ENCODE peak calls at places on chromosomes 7 and 10, in ten cellular contexts. X is neural progenitor cell; M is suprapubic skin; O is CD8-positive, alpha-beta T cell; L is lower lobe of right lung; D is endothelial cell of umbilical vein; Q is H9; J is prostate gland; Y is uterus; K is psoas muscle. U is an unnamed sample. For H3K9me3 and H3K4me1, the result is how much of the 10 kb centered on the place peaks cover.

GRCh38 chr10:82982110-82982608 is 1107.2 kb downstream of the NRG3 start:
- DNase-seq in X (no peak), M (no peak), O (no peak), L (no peak), D (peak), Q (no peak), J (no peak), Y (no peak), K (no peak), U (no peak)

GRCh38 chr7:40972426-40972825 is 730.5 kb downstream of the INHBA start:
- DNase-seq in X (no peak), M (no peak), O (no peak), L (no peak), D (no peak), Q (no peak), J (no peak), Y (no peak), K (no peak), U (no peak)

GRCh38 chr10:115958043-115958442 is 315.0 kb downstream of the GFRA1 start:
- DNase-seq in X (no peak), M (no peak), O (no peak), L (no peak), D (no peak), Q (no peak), J (no peak), Y (no peak), K (no peak), U (no peak)

GRCh38 chr7:149875396-149875795 is 1.6 kb downstream of the ATP6V0E2 start:
- DNase-seq in X (no peak), M (no peak), O (no peak), L (no peak), D (no peak), Q (peak), J (peak), Y (no peak), K (no peak), U (no peak)

GRCh38 chr10:113788604-113789083 is 37.2 kb downstream of the PLEKHS1 start:
- DNase-seq in X (no peak), M (no peak), O (no peak), L (no peak), D (peak), Q (no peak), J (peak), Y (peak), K (peak), U (no peak)

GRCh38 chr10:31490858-31491504 is 172.0 kb downstream of the ZEB1 start:
- DNase-seq in X (peak), M (no peak), O (no peak), L (no peak), D (peak), Q (peak), J (no peak), Y (no peak), K (no peak), U (no peak)

GRCh38 chr10:97684866-97685394 is 2.1 kb downstream of the AVPI1 start:
- DNase-seq in X (no peak), M (no peak), O (no peak), L (no peak), D (no peak), Q (no peak), J (no peak), Y (no peak), K (no peak), U (no peak)

GRCh38 chr10:110421512-110422138 is 76.1 kb upstream of the DUSP5 start:
- DNase-seq in X (no peak), M (no peak), O (no peak), L (no peak), D (no peak), Q (no peak), J (no peak), Y (no peak), K (no peak), U (no peak)

GRCh38 chr7:121800916-121801675 is 71.9 kb upstream of the PTPRZ1 start:
- DNase-seq in X (no peak), M (no peak), O (no peak), L (no peak), D (no peak), Q (no peak), J (no peak), Y (no peak), K (no peak), U (no peak)

GRCh38 chr7:51647931-51648351 is 331.3 kb upstream of the COBL start:
- DNase-seq in X (peak), M (no peak), O (no peak), L (no peak), D (no peak), Q (no peak), J (peak), Y (no peak), K (no peak), U (peak)

GRCh38 chr7:76394962-76395361 is 14.5 kb downstream of the SSC4D start:
- DNase-seq in X (no peak), M (peak), O (no peak), L (no peak), D (no peak), Q (no peak), J (no peak), Y (no peak), K (no peak), U (no peak)

GRCh38 chr10:88932539-88933256 is 19.9 kb downstream of the ACTA2 start:
- DNase-seq in X (peak), M (no peak), O (no peak), L (no peak), D (peak), Q (peak), J (peak), Y (peak), K (peak), U (peak)

GRCh38 chr7:141477866-141478265 is 73.3 kb upstream of the AGK start:
- DNase-seq in X (no peak), M (no peak), O (no peak), L (no peak), D (no peak), Q (no peak), J (no peak), Y (no peak), K (peak), U (no peak)

GRCh38 chr10:30705086-30705624 is 75.6 kb upstream of the LYZL2 start:
- DNase-seq in X (no peak), M (no peak), O (peak), L (no peak), D (no peak), Q (no peak), J (no peak), Y (no peak), K (no peak), U (no peak)

GRCh38 chr10:102658802-102659201 is 14.5 kb downstream of the TRIM8 start:
- DNase-seq in X (no peak), M (no peak), O (no peak), L (peak), D (no peak), Q (no peak), J (no peak), Y (no peak), K (no peak), U (no peak)

GRCh38 chr10:98363188-98363587 is 51.8 kb downstream of the PYROXD2 start:
- DNase-seq in X (no peak), M (no peak), O (no peak), L (no peak), D (no peak), Q (no peak), J (peak), Y (no peak), K (no peak), U (peak)

GRCh38 chr7:14446829-14447228 is 455.7 kb downstream of the DGKB start:
- DNase-seq in X (no peak), M (no peak), O (peak), L (no peak), D (no peak), Q (peak), J (no peak), Y (no peak), K (no peak), U (no peak)

GRCh38 chr7:142915315-142915714 is 18.2 kb downstream of the TRPV5 start:
- DNase-seq in X (no peak), M (no peak), O (no peak), L (no peak), D (no peak), Q (no peak), J (no peak), Y (no peak), K (no peak), U (no peak)

GRCh38 chr7:12174931-12175330 is 36.2 kb upstream of the TMEM106B start:
- DNase-seq in X (no peak), M (no peak), O (no peak), L (no peak), D (no peak), Q (no peak), J (no peak), Y (no peak), K (no peak), U (no peak)

GRCh38 chr10:44725404-44725803 is 185.7 kb upstream of the TMEM72 start:
- DNase-seq in X (no peak), M (no peak), O (no peak), L (no peak), D (no peak), Q (no peak), J (no peak), Y (no peak), K (no peak), U (no peak)

GRCh38 chr10:86170255-86171153 is 196.1 kb downstream of the GRID1 start:
- DNase-seq in X (no peak), M (no peak), O (no peak), L (no peak), D (no peak), Q (no peak), J (no peak), Y (no peak), K (no peak), U (no peak)

GRCh38 chr7:816751-817671 is 15.3 kb upstream of the SUN1 start:
- DNase-seq in X (peak), M (no peak), O (peak), L (peak), D (peak), Q (no peak), J (no peak), Y (no peak), K (no peak), U (no peak)

DNA sequence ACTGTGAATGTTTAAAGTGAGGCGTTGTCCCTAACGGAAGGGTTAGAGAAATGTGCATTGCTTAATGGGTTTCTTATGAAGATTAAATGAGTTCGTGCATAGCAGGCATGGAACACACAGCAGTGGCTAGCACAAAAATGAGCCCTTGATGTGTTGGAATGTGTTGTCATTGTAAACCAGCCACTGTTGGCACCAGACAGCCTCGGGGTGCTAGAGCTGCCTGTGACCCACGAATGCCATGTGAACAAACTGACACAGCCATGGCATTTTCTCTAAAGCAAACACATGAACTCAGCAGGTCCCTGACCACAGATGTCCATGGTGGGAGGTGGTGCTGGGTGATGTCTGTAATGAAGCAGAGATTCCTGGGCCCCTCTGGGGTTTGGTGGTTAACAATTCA is 111.1 kb upstream of the DPP6 start:
- DNase-seq in X (no peak), M (no peak), O (no peak), L (no peak), D (no peak), Q (no peak), J (no peak), Y (no peak), K (no peak), U (no peak)
- H3K9me3 ChIP-seq in X (under half), M (under half), O (under half), L (under half), D (under half), Q (under half), J (under half), Y (under half), K (under half), U (under half)

GRCh38 chr10:68155615-68156205 is 46.4 kb downstream of the MYPN start:
- DNase-seq in X (no peak), M (no peak), O (no peak), L (no peak), D (no peak), Q (no peak), J (no peak), Y (no peak), K (no peak), U (no peak)

GRCh38 chr10:68154211-68154497 is 44.9 kb downstream of the MYPN start:
- DNase-seq in X (peak), M (no peak), O (no peak), L (no peak), D (no peak), Q (peak), J (no peak), Y (peak), K (peak), U (no peak)

GRCh38 chr10:68156373-68157185 is 47.3 kb downstream of the MYPN start:
- DNase-seq in X (peak), M (no peak), O (peak), L (no peak), D (peak), Q (peak), J (peak), Y (peak), K (no peak), U (peak)

GRCh38 chr10:68153473-68154210 is 44.4 kb downstream of the MYPN start:
- DNase-seq in X (no peak), M (no peak), O (no peak), L (no peak), D (peak), Q (peak), J (no peak), Y (no peak), K (no peak), U (peak)

GRCh38 chr10:68151453-68151852 is 42.2 kb downstream of the MYPN start:
- DNase-seq in X (no peak), M (no peak), O (no peak), L (no peak), D (no peak), Q (no peak), J (no peak), Y (no peak), K (no peak), U (no peak)
- H3K4me1 ChIP-seq in X (under half), M (under half), O (under half), L (under half), D (under half), Q (under half), J (under half), Y (under half), K (half or more), U (under half)

GRCh38 chr10:122564980-122565379 is 4.4 kb downstream of the DMBT1 start:
- DNase-seq in X (no peak), M (no peak), O (no peak), L (no peak), D (no peak), Q (no peak), J (no peak), Y (no peak), K (no peak), U (no peak)

GRCh38 chr10:122566632-122567031 is 6.1 kb downstream of the DMBT1 start:
- DNase-seq in X (no peak), M (no peak), O (no peak), L (no peak), D (no peak), Q (no peak), J (no peak), Y (no peak), K (no peak), U (no peak)

GRCh38 chr10:122568551-122568950 is 8.0 kb downstream of the DMBT1 start:
- DNase-seq in X (no peak), M (no peak), O (no peak), L (no peak), D (no peak), Q (no peak), J (no peak), Y (no peak), K (no peak), U (no peak)

GRCh38 chr10:122565766-122566206 is 5.2 kb downstream of the DMBT1 start:
- DNase-seq in X (peak), M (peak), O (peak), L (peak), D (peak), Q (peak), J (peak), Y (peak), K (peak), U (peak)

GRCh38 chr10:122567056-122567660 is 6.6 kb downstream of the DMBT1 start:
- DNase-seq in X (peak), M (no peak), O (peak), L (no peak), D (peak), Q (peak), J (no peak), Y (no peak), K (no peak), U (peak)
- TF ChIP-seq CTCF in X (peak), M (peak), O (peak), L (peak), D (peak), Q (peak), J (peak), Y (no peak), K (peak), U (peak)

DNA sequence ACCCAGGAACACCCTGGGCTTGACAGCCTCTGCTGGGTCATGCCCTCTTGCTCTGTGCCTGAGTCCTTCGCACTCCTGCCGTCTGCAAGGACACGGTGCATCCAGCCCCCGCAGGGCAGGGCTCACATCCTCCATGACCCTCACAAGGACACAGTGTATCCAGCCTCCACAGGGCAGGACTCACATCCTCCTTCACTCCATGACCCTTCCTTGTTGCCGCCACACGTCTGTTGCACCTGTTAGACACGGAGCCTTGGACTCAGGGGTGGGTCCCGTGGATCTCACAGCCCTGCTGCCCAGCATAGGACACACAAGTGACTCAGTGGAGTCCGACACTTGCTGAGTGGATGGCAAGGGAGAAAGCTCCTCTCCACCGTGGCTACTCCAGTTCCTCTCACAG is 500.8 kb downstream of the DNAJB6 start:
- DNase-seq in X (no peak), M (no peak), O (no peak), L (no peak), D (no peak), Q (no peak), J (no peak), Y (no peak), K (no peak), U (no peak)
- H3K9me3 ChIP-seq in X (under half), M (under half), O (under half), L (under half), D (under half), Q (under half), J (under half), Y (under half), K (under half), U (under half)

DNA sequence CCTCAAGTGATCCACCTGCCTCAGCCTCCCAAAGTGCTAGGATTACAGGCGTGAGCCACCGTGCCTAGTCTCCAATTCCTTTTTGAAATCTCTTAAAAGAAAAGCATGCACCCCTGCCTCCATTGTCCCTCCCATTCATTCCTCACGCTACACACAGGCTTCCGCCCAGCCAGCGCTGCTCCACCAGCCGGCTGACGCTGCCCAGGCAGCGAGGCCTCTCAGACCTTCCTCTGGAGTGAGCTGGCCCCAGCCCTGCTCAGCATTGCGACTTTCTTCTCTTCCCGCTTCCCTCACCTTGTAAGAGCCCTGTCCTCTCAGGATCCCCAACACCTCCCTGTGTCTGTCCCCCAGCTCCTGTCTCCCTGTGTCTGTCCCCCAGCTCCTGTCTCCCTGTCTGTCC is 23.6 kb downstream of the RGS10 start:
- DNase-seq in X (peak), M (no peak), O (no peak), L (no peak), D (no peak), Q (no peak), J (no peak), Y (no peak), K (no peak), U (no peak)
- H3K4me1 ChIP-seq in X (under half), M (under half), O (half or more), L (under half), D (under half), Q (under half), J (under half), Y (under half), K (under half), U (under half)

DNA sequence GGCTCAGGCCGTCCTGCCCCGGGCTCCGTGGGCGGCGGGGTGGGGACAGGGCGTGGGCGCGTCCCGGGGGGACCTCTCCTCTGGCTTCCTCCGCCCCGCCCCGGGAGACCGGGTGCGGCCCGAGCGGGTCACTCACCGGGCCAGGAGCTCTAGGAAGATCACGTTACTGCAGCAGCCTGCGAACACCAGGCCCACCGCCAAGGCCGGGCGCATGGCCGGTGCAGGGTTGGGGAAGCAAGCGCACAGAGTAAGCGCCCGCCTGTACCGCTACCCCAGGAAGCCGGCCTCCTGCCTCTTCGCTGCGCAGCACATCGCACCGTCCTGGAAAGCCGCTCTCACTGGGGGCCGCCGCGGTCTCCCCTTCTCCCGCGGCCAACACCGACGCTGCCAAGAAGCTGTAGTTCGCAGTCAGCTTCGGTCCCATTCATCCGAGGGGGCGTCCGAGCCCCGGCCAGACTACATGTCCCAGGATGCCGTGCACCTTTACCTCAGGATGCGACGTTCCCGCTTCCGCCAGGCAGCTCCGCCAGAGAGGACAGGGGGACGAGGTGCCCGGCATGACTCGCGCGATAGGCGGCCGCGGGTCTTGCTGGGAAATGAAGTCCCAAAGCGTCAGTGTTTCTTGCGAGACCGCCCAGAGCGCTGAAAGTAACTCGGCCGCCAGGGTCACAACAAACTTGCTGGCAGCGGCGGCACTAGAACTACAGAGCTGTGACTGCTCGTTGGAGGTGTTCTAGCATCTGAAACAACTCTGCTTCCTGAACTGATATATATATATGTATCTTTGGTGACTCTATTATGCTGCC is at the start of gene SLC35B4:
- DNase-seq in X (peak), M (peak), O (peak), L (peak), D (peak), Q (peak), J (peak), Y (peak), K (peak), U (peak)
- TF ChIP-seq CTCF in X (peak), M (peak), O (peak), L (peak), D (no peak), Q (peak), J (peak), Y (peak), K (peak), U (no peak)

GRCh38 chr7:63376873-63377272 is 621.8 kb upstream of the ZNF722 start:
- DNase-seq in X (no peak), M (no peak), O (no peak), L (no peak), D (no peak), Q (no peak), J (no peak), Y (no peak), K (no peak), U (no peak)
- H3K9me3 ChIP-seq in X (under half), M (under half), O (under half), L (under half), D (under half), Q (half or more), J (under half), Y (under half), K (under half), U (under half)

GRCh38 chr10:17058093-17058492 is 71.5 kb downstream of the CUBN start:
- DNase-seq in X (no peak), M (no peak), O (no peak), L (no peak), D (no peak), Q (no peak), J (no peak), Y (no peak), K (no peak), U (no peak)
- H3K4me1 ChIP-seq in X (under half), M (under half), O (under half), L (under half), D (under half), Q (under half), J (under half), Y (under half), K (under half), U (under half)

GRCh38 chr10:50417486-50417905 is 166.2 kb upstream of the ASAH2 start:
- DNase-seq in X (no peak), M (no peak), O (no peak), L (no peak), D (peak), Q (no peak), J (no peak), Y (no peak), K (no peak), U (no peak)

GRCh38 chr10:50419756-50420155 is 168.4 kb upstream of the ASAH2 start:
- DNase-seq in X (no peak), M (no peak), O (no peak), L (no peak), D (no peak), Q (no peak), J (no peak), Y (no peak), K (no peak), U (no peak)

GRCh38 chr10:50416885-50417284 is 165.6 kb upstream of the ASAH2 start:
- DNase-seq in X (no peak), M (no peak), O (no peak), L (no peak), D (no peak), Q (no peak), J (no peak), Y (no peak), K (no peak), U (no peak)

GRCh38 chr10:50419091-50419490 is 167.8 kb upstream of the ASAH2 start:
- DNase-seq in X (no peak), M (no peak), O (no peak), L (no peak), D (no peak), Q (no peak), J (no peak), Y (no peak), K (no peak), U (no peak)

GRCh38 chr10:50417906-50418697 is 166.8 kb upstream of the ASAH2 start:
- DNase-seq in X (peak), M (peak), O (peak), L (peak), D (peak), Q (peak), J (peak), Y (peak), K (peak), U (peak)
- TF ChIP-seq CTCF in X (peak), M (no peak), O (no peak), L (peak), D (no peak), Q (peak), J (no peak), Y (no peak), K (peak), U (no peak)

U was measured in stomach.